ENCODE peak calls at places on chromosomes 13 and 19, in seven cellular contexts. F, U, G, C, Y, A and B are unnamed samples.

GRCh38 chr13:41660426-41660825 is 203.1 kb downstream of the RGCC start:
- DNase-seq in F (no peak), U (no peak), G (no peak), C (no peak), Y (no peak), A (no peak), B (no peak)

GRCh38 chr13:59991395-59991794 is 172.3 kb downstream of the DIAPH3 start:
- DNase-seq in F (peak), U (no peak), G (no peak), C (no peak), Y (no peak), A (no peak), B (no peak)

GRCh38 chr13:112854321-112854720 is 114.7 kb upstream of the MCF2L start:
- DNase-seq in F (no peak), U (no peak), G (no peak), C (no peak), Y (no peak), A (no peak), B (no peak)

GRCh38 chr13:40252241-40252640 is 414.2 kb downstream of the FOXO1 start:
- DNase-seq in F (no peak), U (no peak), G (no peak), C (no peak), Y (no peak), A (no peak), B (no peak)

GRCh38 chr13:111952814-111953213 is 114.1 kb upstream of the SOX1 start:
- DNase-seq in F (no peak), U (no peak), G (no peak), C (no peak), Y (no peak), A (no peak), B (no peak)

GRCh38 chr13:44176173-44176572 is 197.5 kb upstream of the SERP2 start:
- DNase-seq in F (no peak), U (no peak), G (no peak), C (no peak), Y (no peak), A (no peak), B (no peak)

GRCh38 chr19:40424637-40425449 is 949 bp downstream of the SERTAD1 start:
- DNase-seq in F (peak), U (no peak), G (peak), C (no peak), Y (no peak), A (no peak), B (no peak)

GRCh38 chr13:111956261-111957151 is 110.4 kb upstream of the SOX1 start:
- DNase-seq in F (no peak), U (no peak), G (no peak), C (no peak), Y (no peak), A (no peak), B (no peak)

GRCh38 chr19:23515551-23515950 is 120.3 kb upstream of the ZNF91 start:
- DNase-seq in F (no peak), U (no peak), G (no peak), C (no peak), Y (no peak), A (no peak), B (no peak)

DNA sequence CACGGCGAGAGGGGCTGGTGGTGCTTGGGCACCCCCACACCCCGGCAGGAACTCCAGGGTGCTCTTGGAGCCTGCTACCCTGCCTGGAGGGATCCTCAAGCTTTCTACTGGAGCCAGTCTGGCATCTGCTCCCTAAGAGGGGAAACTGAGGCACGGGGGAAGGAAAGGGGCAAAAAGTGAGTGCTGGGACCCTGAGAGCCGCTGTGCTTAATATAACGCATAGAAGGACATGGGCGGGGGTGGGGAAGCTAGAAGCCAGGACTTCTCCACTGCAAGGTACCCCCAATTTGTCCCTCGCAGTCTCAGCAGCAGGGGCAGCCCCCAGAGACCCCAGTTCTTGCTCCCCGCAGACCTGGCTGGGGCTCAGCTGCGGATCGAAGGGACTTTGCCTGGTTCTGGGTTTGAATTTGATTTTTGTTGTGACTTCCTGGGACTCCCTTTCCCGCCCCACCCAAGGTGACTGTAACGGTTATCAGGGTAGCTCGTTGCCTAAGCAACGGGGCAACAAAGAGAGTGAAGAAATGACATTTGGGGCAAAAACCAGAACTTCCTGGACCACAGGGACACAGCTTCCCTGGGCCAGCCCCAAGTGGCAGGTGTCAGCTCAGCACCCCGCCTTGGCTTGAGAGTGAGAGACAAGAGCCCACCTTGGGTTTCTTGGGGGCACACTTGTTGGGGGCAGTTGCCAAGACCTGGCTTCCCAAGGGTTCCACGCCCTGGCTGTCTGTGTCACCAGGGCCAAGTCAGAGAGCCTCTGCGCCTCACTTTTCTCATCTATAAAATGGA is 638 bp downstream of the ADGRE5 start:
- DNase-seq in F (no peak), U (no peak), G (peak), C (peak), Y (no peak), A (no peak), B (no peak)
- H3K4me3 ChIP-seq in F (peak), U (peak), G (peak), C (peak), Y (peak), A (peak), B (peak)

DNA sequence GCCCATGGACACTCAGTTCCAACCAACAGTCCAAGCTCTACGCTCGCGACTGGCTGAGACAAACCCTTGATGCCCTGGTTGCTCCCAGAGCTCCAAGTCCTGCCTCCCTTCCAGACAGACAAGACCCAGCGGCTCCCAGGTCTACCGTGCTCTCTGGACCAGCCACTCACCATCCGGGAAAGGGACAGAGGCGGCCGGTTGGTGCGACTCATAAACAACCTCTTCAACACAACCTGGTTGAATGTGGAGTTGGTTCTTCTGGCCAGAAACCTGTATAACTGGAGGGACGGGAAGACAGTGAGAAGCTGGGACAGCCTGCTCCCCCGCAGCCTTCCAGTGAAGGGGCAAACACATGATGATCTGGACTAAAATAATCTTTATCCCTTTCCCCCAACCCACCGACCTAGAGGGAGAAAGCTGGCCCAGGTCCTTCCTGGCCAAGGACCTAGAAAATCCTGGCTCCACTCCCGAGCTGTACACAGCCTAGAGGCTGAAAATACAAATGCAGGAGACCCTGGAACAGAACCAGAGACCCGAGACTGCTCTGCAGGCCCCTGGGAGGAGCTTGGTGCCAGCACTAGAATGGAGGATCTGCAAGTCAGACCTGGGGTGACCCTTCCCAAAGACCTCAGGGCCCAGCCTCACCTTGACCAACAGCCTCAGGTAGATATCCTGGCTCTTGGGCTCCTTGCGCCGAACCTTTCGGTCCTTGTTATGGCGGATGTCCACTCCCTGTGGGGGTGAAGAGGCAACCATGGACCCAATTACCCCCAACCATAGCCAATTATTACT is 1.6 kb downstream of the RPL18 start:
- DNase-seq in F (no peak), U (no peak), G (no peak), C (no peak), Y (no peak), A (peak), B (no peak)
- TF ChIP-seq CTCF in F (no peak), U (no peak), G (no peak), C (no peak), Y (no peak), A (no peak), B (no peak)

DNA sequence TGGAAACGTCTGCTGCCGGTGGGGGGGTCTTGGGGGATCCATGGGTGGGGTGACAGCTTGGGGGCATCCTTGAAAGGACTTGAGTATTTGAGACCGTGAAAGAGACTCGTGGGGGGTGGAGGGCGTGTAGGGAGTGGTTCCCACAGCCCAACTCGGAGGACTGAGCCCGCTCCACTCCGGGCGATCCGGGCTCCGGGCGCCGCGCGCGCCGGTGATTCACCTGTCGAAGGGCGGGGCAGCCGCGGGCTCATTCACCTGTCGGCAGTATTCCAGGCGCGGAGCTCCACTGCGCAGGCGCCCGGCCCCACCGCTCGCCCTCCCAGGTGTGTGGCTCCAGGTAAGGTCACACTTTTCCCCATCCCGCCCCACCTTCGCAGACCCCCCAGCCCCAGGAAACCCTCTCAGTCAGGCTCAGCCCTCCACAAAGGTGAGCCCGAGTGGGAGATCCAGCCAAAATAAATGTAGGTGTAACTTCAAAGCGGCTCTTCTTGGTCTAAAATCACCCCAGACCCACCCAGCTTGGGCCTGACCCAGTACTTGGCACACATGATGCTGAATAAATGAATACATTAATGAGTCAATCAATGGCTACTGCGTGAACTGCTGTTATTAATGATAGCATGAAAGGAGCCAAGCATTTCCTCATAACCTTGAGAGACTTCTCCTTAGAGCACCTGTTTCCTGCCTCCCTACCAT is 4.7 kb downstream of the NOTCH3 start:
- DNase-seq in F (peak), U (no peak), G (peak), C (no peak), Y (peak), A (no peak), B (no peak)
- H3K4me3 ChIP-seq in F (peak), U (peak), G (no peak), C (peak), Y (no peak), A (peak), B (peak)

GRCh38 chr13:50376895-50377575 is 361.8 kb downstream of the KCNRG start:
- DNase-seq in F (peak), U (no peak), G (no peak), C (no peak), Y (no peak), A (no peak), B (no peak)
- TF ChIP-seq CTCF in F (peak), U (peak), G (no peak), C (no peak), Y (no peak), A (no peak), B (no peak)

DNA sequence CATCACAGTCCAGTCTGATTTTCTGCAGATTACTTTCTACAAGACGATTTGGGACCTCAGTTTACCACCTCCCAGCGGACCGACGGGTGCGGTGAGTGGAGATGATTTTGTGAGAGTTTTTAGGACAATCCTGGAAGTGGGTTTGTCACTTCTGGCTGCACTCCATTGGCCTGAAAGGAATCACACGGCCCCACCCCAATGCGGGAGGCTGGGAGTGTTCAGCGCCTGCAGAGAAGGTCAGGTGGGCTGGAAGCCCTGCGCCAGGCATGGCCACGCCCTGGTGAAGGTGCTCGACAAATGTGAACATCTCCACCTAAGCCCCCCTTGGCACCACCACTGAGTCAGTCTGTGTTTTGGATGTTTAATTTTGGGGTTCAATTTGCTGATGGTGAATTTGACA is 90.0 kb downstream of the ANKRD10 start:
- DNase-seq in F (no peak), U (no peak), G (no peak), C (no peak), Y (peak), A (peak), B (no peak)
- H3K4me3 ChIP-seq in F (no peak), U (no peak), G (no peak), C (no peak), Y (no peak), A (no peak), B (no peak)

DNA sequence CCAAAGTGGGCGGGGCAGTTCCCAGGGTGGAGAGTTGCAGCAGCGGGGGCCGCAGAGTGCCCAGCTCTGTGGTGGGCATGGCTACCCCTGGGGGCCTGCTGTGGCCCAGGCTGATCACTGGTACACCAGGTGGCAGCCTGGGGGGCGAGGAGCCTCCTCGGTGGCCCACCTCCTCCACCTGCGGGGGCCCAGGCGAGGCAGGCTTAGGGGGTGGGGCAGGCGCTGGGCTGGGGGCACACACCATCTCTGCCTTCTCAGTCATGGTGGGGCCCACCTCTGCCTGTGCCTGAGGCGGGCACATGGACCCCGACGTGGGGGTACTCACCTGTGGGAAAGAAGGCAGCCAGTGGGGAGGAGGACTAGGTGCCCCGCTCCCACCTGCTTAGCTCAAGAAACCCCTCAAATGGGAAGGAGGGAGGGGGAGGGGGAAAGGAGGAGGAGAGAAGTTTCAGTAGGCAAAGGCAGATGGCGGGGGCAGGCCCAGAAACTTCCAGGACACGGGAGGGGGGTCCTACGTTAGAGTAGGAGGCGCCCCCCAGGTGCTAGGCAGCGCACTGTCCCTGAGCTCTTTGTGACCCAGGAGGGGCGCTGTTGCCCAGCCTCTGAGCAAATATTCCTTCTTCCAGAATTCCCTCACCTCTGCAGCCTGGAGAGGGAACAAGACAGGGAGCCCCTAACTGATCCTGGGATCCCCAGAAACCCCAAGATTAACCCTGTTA is 1.6 kb downstream of the LYL1 start:
- DNase-seq in F (peak), U (no peak), G (no peak), C (no peak), Y (no peak), A (no peak), B (no peak)
- TF ChIP-seq CTCF in F (peak), U (peak), G (peak), C (no peak), Y (peak), A (no peak), B (peak)

GRCh38 chr13:30306762-30307193 is 573 bp downstream of the KATNAL1 start:
- DNase-seq in F (peak), U (peak), G (peak), C (peak), Y (peak), A (peak), B (peak)

GRCh38 chr13:30305456-30305855 is 1.9 kb downstream of the KATNAL1 start:
- DNase-seq in F (no peak), U (no peak), G (no peak), C (no peak), Y (no peak), A (no peak), B (no peak)

GRCh38 chr13:30307966-30308290 is 577 bp upstream of the KATNAL1 start:
- DNase-seq in F (no peak), U (no peak), G (no peak), C (no peak), Y (no peak), A (no peak), B (no peak)

GRCh38 chr13:30307194-30307965 is at the start of gene KATNAL1:
- DNase-seq in F (peak), U (no peak), G (peak), C (peak), Y (peak), A (peak), B (no peak)

GRCh38 chr13:30308548-30308947 is 1.2 kb upstream of the KATNAL1 start:
- DNase-seq in F (no peak), U (no peak), G (peak), C (no peak), Y (no peak), A (no peak), B (no peak)
- H3K4me3 ChIP-seq in F (peak), U (no peak), G (no peak), C (no peak), Y (no peak), A (no peak), B (no peak)

GRCh38 chr19:17058236-17058635 is 17.0 kb downstream of the HAUS8 start:
- DNase-seq in F (no peak), U (no peak), G (peak), C (no peak), Y (no peak), A (no peak), B (no peak)
- TF ChIP-seq CTCF in F (no peak), U (no peak), G (no peak), C (no peak), Y (no peak), A (no peak), B (no peak)

GRCh38 chr19:2166741-2167738 is 3.3 kb downstream of the DOT1L start:
- DNase-seq in F (peak), U (no peak), G (peak), C (peak), Y (peak), A (peak), B (no peak)
- H3K4me3 ChIP-seq in F (no peak), U (no peak), G (no peak), C (no peak), Y (no peak), A (no peak), B (no peak)